ENCODE peak calls at places on chromosomes 5 and 9, in seven cellular contexts. A is cerebellum; V is lower lobe of right lung; Q is nucleus accumbens; J is stimulated activated naive CD4-positive, alpha-beta T cell; N is foreskin melanocyte; B is retinal pigment epithelial cell. P is an unnamed sample.

GRCh38 chr5:56981906-56982305 is 30.0 kb upstream of the MIER3 start:
- DNase-seq in V (no peak), A (no peak), B (no peak), N (no peak), Q (no peak), J (no peak), P (no peak)

GRCh38 chr5:59025734-59026133 is 442.9 kb downstream of the RAB3C start:
- DNase-seq in V (no peak), B (no peak), J (no peak), Q (no peak), N (peak), A (no peak), P (no peak)

GRCh38 chr9:130897848-130898551 is 1.4 kb upstream of the QRFP start:
- DNase-seq in V (no peak), Q (no peak), B (no peak), N (no peak), A (no peak), J (no peak), P (peak)

GRCh38 chr9:131579789-131580211 is 34.5 kb downstream of the PRRT1B start:
- DNase-seq in A (peak), B (no peak), Q (no peak), J (no peak), V (no peak), N (no peak), P (no peak)

GRCh38 chr5:180070726-180071417 is 687 bp downstream of the RNF130 start:
- DNase-seq in N (peak), V (no peak), B (no peak), A (peak), Q (peak), J (peak), P (peak)

GRCh38 chr9:33297455-33297854 is 7.1 kb downstream of the NFX1 start:
- DNase-seq in B (no peak), A (no peak), J (no peak), V (peak), N (no peak), Q (peak), P (no peak)

GRCh38 chr5:68368686-68369359 is 153.3 kb downstream of the PIK3R1 start:
- DNase-seq in A (no peak), N (no peak), J (no peak), V (no peak), B (no peak), Q (no peak), P (no peak)

GRCh38 chr5:7897014-7897600 is 28.2 kb downstream of the MTRR start:
- DNase-seq in N (peak), A (no peak), J (no peak), V (no peak), Q (no peak), B (no peak), P (no peak)

GRCh38 chr5:132840896-132841818 is 10.7 kb upstream of the SHROOM1 start:
- DNase-seq in B (no peak), J (no peak), A (no peak), N (no peak), Q (no peak), V (peak), P (no peak)

GRCh38 chr5:95564450-95564849 is 9.5 kb downstream of the ARSK start:
- DNase-seq in B (no peak), Q (no peak), J (no peak), N (no peak), A (no peak), V (no peak), P (no peak)

GRCh38 chr9:131240047-131240921 is 36.0 kb downstream of the FAM78A start:
- DNase-seq in V (peak), Q (no peak), N (no peak), B (no peak), J (no peak), A (no peak), P (no peak)

GRCh38 chr9:121662359-121662758 is 10.9 kb downstream of the DAB2IP start:
- DNase-seq in N (no peak), V (no peak), Q (no peak), A (no peak), B (no peak), J (no peak), P (no peak)

GRCh38 chr5:127648997-127649550 is at the start of gene CTXN3:
- DNase-seq in V (no peak), B (no peak), J (no peak), A (no peak), N (no peak), Q (no peak), P (no peak)